ENCODE peak calls at places on chromosomes 1 and 21, in eight cellular contexts. G, U, Q, P, L, W, H and N are unnamed samples.

GRCh38 chr1:90198616-90199015 is 203.7 kb downstream of the ZNF326 start:
- DNase-seq in G (no peak), U (no peak), Q (no peak), P (no peak), L (no peak), W (no peak), H (no peak), N (no peak)

GRCh38 chr21:37244506-37245083 is 22.5 kb downstream of the VPS26C start:
- DNase-seq in G (no peak), U (no peak), Q (no peak), P (no peak), L (no peak), W (no peak), H (no peak), N (no peak)

GRCh38 chr1:19804786-19805390 is 5.2 kb upstream of the TMCO4 start:
- DNase-seq in G (no peak), U (no peak), Q (no peak), P (no peak), L (no peak), W (no peak), H (no peak), N (peak)

GRCh38 chr1:93619507-93620168 is 62.0 kb downstream of the BCAR3 start:
- DNase-seq in G (no peak), U (no peak), Q (no peak), P (no peak), L (no peak), W (no peak), H (no peak), N (no peak)

GRCh38 chr21:40886931-40887330 is 40.0 kb upstream of the DSCAM start:
- DNase-seq in G (no peak), U (no peak), Q (no peak), P (no peak), L (peak), W (no peak), H (no peak), N (no peak)

GRCh38 chr21:19810779-19811178 is 1187.4 kb upstream of the NCAM2 start:
- DNase-seq in G (no peak), U (no peak), Q (no peak), P (no peak), L (no peak), W (peak), H (no peak), N (no peak)

GRCh38 chr1:167934407-167935251 is 1.9 kb upstream of the DCAF6 start:
- DNase-seq in G (no peak), U (no peak), Q (no peak), P (no peak), L (no peak), W (peak), H (no peak), N (no peak)

GRCh38 chr1:224114787-224115175 is 870 bp downstream of the FBXO28 start:
- DNase-seq in G (no peak), U (no peak), Q (no peak), P (no peak), L (no peak), W (peak), H (no peak), N (no peak)

GRCh38 chr1:25879675-25880074 is 4.2 kb upstream of the PAQR7 start:
- DNase-seq in G (no peak), U (no peak), Q (no peak), P (no peak), L (no peak), W (no peak), H (no peak), N (no peak)

GRCh38 chr1:226473325-226473724 is 65.4 kb upstream of the PARP1 start:
- DNase-seq in G (no peak), U (no peak), Q (no peak), P (no peak), L (no peak), W (no peak), H (no peak), N (no peak)

GRCh38 chr21:37455504-37455911 is 88.9 kb downstream of the DYRK1A start:
- DNase-seq in G (no peak), U (no peak), Q (no peak), P (no peak), L (no peak), W (no peak), H (no peak), N (no peak)

GRCh38 chr1:111481387-111482221 is 7.8 kb downstream of the C1orf162 start:
- DNase-seq in G (peak), U (peak), Q (peak), P (peak), L (peak), W (peak), H (no peak), N (peak)

GRCh38 chr1:25990702-25991395 is 7.0 kb downstream of the PAFAH2 start:
- DNase-seq in G (no peak), U (no peak), Q (no peak), P (no peak), L (no peak), W (no peak), H (no peak), N (no peak)

GRCh38 chr1:37673920-37674319 is 18.4 kb upstream of the CDCA8 start:
- DNase-seq in G (no peak), U (no peak), Q (no peak), P (no peak), L (no peak), W (no peak), H (no peak), N (no peak)

GRCh38 chr1:33684346-33685122 is 179.3 kb upstream of the HMGB4 start:
- DNase-seq in G (no peak), U (no peak), Q (no peak), P (no peak), L (no peak), W (no peak), H (no peak), N (no peak)

GRCh38 chr1:25711555-25712298 is 88.3 kb upstream of the SELENON start:
- DNase-seq in G (no peak), U (peak), Q (no peak), P (peak), L (no peak), W (peak), H (no peak), N (no peak)

GRCh38 chr1:216606047-216606637 is 117.1 kb downstream of the ESRRG start:
- DNase-seq in G (no peak), U (no peak), Q (peak), P (no peak), L (no peak), W (no peak), H (no peak), N (no peak)

GRCh38 chr1:220123889-220124288 is 30.0 kb downstream of the IARS2 start:
- DNase-seq in G (no peak), U (no peak), Q (no peak), P (no peak), L (no peak), W (no peak), H (no peak), N (no peak)

GRCh38 chr1:119822406-119822805 is 11.1 kb upstream of the REG4 start:
- DNase-seq in G (no peak), U (no peak), Q (no peak), P (no peak), L (no peak), W (no peak), H (no peak), N (no peak)

GRCh38 chr21:26027696-26028095 is 142.9 kb downstream of the APP start:
- DNase-seq in G (no peak), U (no peak), Q (no peak), P (no peak), L (no peak), W (no peak), H (no peak), N (no peak)

GRCh38 chr1:8423134-8423701 is 105.3 kb downstream of the SLC45A1 start:
- DNase-seq in G (no peak), U (peak), Q (peak), P (peak), L (peak), W (peak), H (no peak), N (no peak)

GRCh38 chr1:82979593-82980230 is 1019.2 kb downstream of the TTLL7 start:
- DNase-seq in G (no peak), U (no peak), Q (no peak), P (no peak), L (no peak), W (no peak), H (no peak), N (no peak)

GRCh38 chr1:221327954-221328353 is 413.9 kb downstream of the DUSP10 start:
- DNase-seq in G (no peak), U (no peak), Q (no peak), P (no peak), L (no peak), W (peak), H (no peak), N (no peak)

GRCh38 chr1:226547754-226548191 is 791 bp upstream of the STUM start:
- DNase-seq in G (peak), U (peak), Q (peak), P (peak), L (peak), W (peak), H (peak), N (peak)

GRCh38 chr1:65791860-65792670 is 630 bp upstream of the PDE4B start:
- DNase-seq in G (no peak), U (peak), Q (peak), P (peak), L (no peak), W (peak), H (no peak), N (no peak)

DNA sequence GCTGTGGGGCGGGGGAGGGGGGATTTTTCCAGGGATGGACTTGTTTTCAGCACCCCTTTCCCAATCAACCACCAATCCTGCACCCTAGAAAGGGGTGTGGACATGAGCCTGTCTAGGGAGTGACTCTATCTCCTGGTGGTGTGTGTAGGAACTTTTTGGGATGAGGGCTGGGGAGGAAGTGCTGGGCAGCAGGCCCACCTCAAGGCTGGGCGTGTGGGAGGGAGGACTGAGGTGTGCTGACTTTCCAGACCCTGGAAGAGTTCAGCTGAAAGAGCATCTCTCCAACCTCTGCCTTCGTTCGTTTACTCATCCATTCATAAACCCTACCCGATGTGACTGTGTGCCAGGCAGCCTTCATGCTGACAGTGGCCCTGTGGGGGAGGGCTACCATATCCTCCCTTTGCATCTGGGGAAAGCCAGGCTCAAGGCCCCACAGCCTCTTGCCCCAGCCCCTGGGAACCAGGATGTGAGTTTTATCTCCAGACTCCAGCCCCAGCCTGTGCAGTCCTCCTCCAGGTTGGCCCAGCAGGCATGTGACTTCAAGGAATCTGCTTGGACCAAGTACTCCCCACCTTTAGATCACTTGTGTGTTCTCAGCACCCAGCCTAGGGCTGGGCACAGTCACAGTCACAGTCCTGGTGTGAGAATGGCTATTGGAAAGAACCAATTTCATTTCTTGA is 6.7 kb downstream of the KNCN start:
- DNase-seq in G (no peak), U (no peak), Q (no peak), P (peak), L (no peak), W (no peak), H (no peak), N (no peak)
- TF ChIP-seq CTCF in G (no peak), U (no peak), Q (no peak), P (no peak), L (peak), W (no peak), H (no peak), N (no peak)

GRCh38 chr1:11729155-11729497 is 6.8 kb upstream of the AGTRAP start:
- DNase-seq in G (no peak), U (no peak), Q (no peak), P (no peak), L (no peak), W (no peak), H (no peak), N (no peak)
- TF ChIP-seq CTCF in G (no peak), U (no peak), Q (no peak), P (no peak), L (no peak), W (no peak), H (no peak), N (no peak)

GRCh38 chr1:157952601-157953000 is 40.8 kb upstream of the KIRREL1 start:
- DNase-seq in G (no peak), U (no peak), Q (no peak), P (no peak), L (no peak), W (no peak), H (no peak), N (no peak)

GRCh38 chr1:157951219-157951618 is 42.2 kb upstream of the KIRREL1 start:
- DNase-seq in G (no peak), U (no peak), Q (no peak), P (no peak), L (no peak), W (no peak), H (no peak), N (no peak)

GRCh38 chr1:157944666-157945280 is 48.7 kb upstream of the KIRREL1 start:
- DNase-seq in G (no peak), U (no peak), Q (no peak), P (no peak), L (no peak), W (no peak), H (no peak), N (no peak)

GRCh38 chr1:157948547-157949152 is 44.8 kb upstream of the KIRREL1 start:
- DNase-seq in G (no peak), U (no peak), Q (peak), P (no peak), L (peak), W (peak), H (no peak), N (no peak)
- TF ChIP-seq CTCF in G (no peak), U (peak), Q (no peak), P (peak), L (peak), W (peak), H (peak), N (peak)

DNA sequence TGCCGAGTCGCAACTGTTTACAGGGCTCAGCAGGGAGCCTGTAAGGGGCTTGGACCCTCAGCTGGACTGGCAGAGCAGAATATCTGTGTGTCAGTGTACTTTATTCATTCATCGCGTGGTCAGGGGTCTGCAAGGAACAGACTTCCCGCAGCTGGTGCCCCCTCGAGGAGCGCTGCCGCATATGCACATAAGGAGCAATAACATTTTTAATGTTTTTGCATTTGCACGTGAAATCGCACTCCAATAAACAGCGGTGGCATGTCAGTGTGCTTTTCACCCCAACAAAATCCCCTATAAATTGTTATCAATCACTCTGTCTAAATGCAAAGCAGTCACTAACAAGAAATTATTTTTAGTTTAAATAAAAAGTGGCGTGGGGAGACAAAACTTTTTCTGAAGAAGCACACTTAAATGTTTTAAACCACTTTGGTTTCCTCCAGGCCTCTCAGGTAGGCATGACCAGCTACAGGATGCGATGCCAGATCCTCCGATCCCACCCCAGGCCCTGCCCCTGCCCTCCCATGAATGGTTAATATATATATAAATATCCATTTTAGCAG is 3.5 kb downstream of the FMO1 start:
- DNase-seq in G (no peak), U (no peak), Q (peak), P (no peak), L (no peak), W (peak), H (no peak), N (no peak)
- TF ChIP-seq CTCF in G (peak), U (peak), Q (peak), P (peak), L (peak), W (peak), H (peak), N (peak)

GRCh38 chr21:17554619-17555472 is 42.0 kb downstream of the CXADR start:
- DNase-seq in G (no peak), U (no peak), Q (peak), P (no peak), L (no peak), W (peak), H (no peak), N (no peak)
- TF ChIP-seq CTCF in G (no peak), U (peak), Q (peak), P (no peak), L (peak), W (peak), H (no peak), N (peak)

GRCh38 chr21:34913786-34914185 is 135.3 kb downstream of the RUNX1 start:
- DNase-seq in G (no peak), U (no peak), Q (no peak), P (no peak), L (no peak), W (peak), H (no peak), N (no peak)

GRCh38 chr21:34914239-34914638 is 134.9 kb downstream of the RUNX1 start:
- DNase-seq in G (no peak), U (no peak), Q (no peak), P (no peak), L (no peak), W (no peak), H (no peak), N (no peak)

GRCh38 chr21:34910396-34910795 is 138.7 kb downstream of the RUNX1 start:
- DNase-seq in G (no peak), U (peak), Q (no peak), P (peak), L (no peak), W (no peak), H (no peak), N (no peak)

GRCh38 chr21:34911360-34911759 is 137.7 kb downstream of the RUNX1 start:
- DNase-seq in G (no peak), U (peak), Q (no peak), P (peak), L (no peak), W (no peak), H (no peak), N (no peak)

GRCh38 chr21:34912022-34912933 is 136.8 kb downstream of the RUNX1 start:
- DNase-seq in G (no peak), U (no peak), Q (no peak), P (no peak), L (no peak), W (peak), H (no peak), N (no peak)
- TF ChIP-seq CTCF in G (no peak), U (no peak), Q (no peak), P (no peak), L (no peak), W (no peak), H (peak), N (peak)

DNA sequence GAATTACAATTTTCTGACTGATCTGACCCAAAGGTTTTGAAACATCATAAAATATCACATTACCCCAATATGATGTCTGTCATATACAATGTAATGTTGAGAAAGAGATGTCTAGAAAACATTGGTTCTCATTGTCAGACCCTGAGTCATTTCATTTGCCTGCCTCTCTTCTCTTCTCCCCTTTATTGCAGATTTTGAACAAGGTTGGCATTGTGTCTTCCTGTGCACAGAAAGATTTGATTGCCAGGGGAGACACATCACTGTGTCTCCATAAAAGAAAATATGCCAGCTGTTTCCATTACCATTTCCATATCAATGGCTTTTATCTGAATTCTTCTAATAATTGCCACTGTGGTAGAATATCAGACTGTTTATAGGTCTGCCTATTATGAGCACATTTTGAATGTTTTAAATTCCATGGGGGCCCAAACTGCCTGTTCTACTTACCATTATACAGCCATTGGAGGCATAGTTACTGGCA is 65.6 kb downstream of the IFI44 start:
- DNase-seq in G (no peak), U (no peak), Q (no peak), P (no peak), L (peak), W (peak), H (no peak), N (no peak)
- TF ChIP-seq CTCF in G (no peak), U (no peak), Q (no peak), P (no peak), L (no peak), W (no peak), H (no peak), N (no peak)

DNA sequence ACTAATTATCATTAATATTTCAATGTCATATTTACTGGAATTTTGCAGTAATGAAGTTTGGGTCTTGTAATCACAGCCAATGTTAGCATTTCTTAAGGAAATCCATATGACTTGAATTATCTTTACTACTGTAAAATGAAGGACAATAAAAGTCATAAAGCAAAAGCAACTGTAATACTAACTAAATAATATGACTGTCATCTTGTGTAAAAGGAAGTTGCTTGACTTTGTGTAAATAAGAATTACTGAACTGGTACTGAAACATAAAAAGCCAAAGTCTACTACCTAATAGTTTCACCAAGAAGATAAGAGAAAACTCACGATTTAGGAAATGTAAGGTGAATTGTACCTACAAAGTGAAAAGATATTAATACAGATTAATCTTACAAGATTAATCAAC is 57.5 kb downstream of the ATP6V1G3 start:
- DNase-seq in G (no peak), U (no peak), Q (no peak), P (no peak), L (no peak), W (no peak), H (no peak), N (no peak)
- TF ChIP-seq CTCF in G (no peak), U (no peak), Q (no peak), P (no peak), L (no peak), W (no peak), H (no peak), N (no peak)

GRCh38 chr1:11314959-11315358 is 42.0 kb downstream of the UBIAD1 start:
- DNase-seq in G (no peak), U (no peak), Q (no peak), P (peak), L (no peak), W (peak), H (no peak), N (no peak)
- TF ChIP-seq CTCF in G (no peak), U (no peak), Q (no peak), P (no peak), L (no peak), W (no peak), H (no peak), N (no peak)